ENCODE peak calls at places on chromosomes 3 and 15, in five cellular contexts. I is activated CD8-positive, alpha-beta T cell treated with anti-CD3 and anti-CD28 coated beads for 36 hours; Z is MM.1S; S is fibroblast of the aortic adventitia; N is gastrocnemius medialis. P is an unnamed sample.

GRCh38 chr3:120420360-120420759 is 30.4 kb downstream of the FSTL1 start:
- DNase-seq in I (no peak), Z (no peak), S (peak), N (no peak), P (no peak)

GRCh38 chr15:64454282-64454681 is 6.1 kb upstream of the ZNF609 start:
- DNase-seq in I (no peak), Z (no peak), S (no peak), N (no peak), P (no peak)

GRCh38 chr3:141469712-141470111 is 17.1 kb upstream of the RASA2 start:
- DNase-seq in I (no peak), Z (no peak), S (no peak), N (no peak), P (no peak)

GRCh38 chr3:185422677-185423076 is 59.7 kb downstream of the MAP3K13 start:
- DNase-seq in I (no peak), Z (peak), S (no peak), N (no peak), P (no peak)

GRCh38 chr3:40725026-40725425 is 200.3 kb downstream of the ZNF621 start:
- DNase-seq in I (no peak), Z (no peak), S (no peak), N (no peak), P (no peak)

GRCh38 chr15:89912145-89912673 is 543 bp downstream of the ARPIN start:
- DNase-seq in I (no peak), Z (no peak), S (peak), N (no peak), P (no peak)

GRCh38 chr15:64894395-64895056 is 17.2 kb upstream of the ANKDD1A start:
- DNase-seq in I (peak), Z (peak), S (no peak), N (no peak), P (peak)

GRCh38 chr3:107630779-107631178 is 108.0 kb downstream of the BBX start:
- DNase-seq in I (no peak), Z (no peak), S (no peak), N (no peak), P (no peak)

GRCh38 chr3:72722930-72723726 is 125.1 kb downstream of the SHQ1 start:
- DNase-seq in I (peak), Z (no peak), S (peak), N (no peak), P (peak)

GRCh38 chr3:151709847-151710246 is 23.9 kb upstream of the AADACL2 start:
- DNase-seq in I (no peak), Z (no peak), S (peak), N (no peak), P (no peak)

GRCh38 chr3:108879915-108880314 is 57.3 kb downstream of the TRAT1 start:
- DNase-seq in I (no peak), Z (peak), S (no peak), N (no peak), P (no peak)

GRCh38 chr3:126270145-126270811 is 86.9 kb downstream of the KLF15 start:
- DNase-seq in I (no peak), Z (no peak), S (peak), N (peak), P (no peak)

GRCh38 chr15:47719730-47720129 is 2.4 kb downstream of the SEMA6D start:
- DNase-seq in I (no peak), Z (no peak), S (no peak), N (no peak), P (no peak)

GRCh38 chr15:47715856-47716445 is 1.4 kb upstream of the SEMA6D start:
- DNase-seq in I (no peak), Z (no peak), S (peak), N (no peak), P (no peak)

GRCh38 chr15:47715402-47715801 is 1.9 kb upstream of the SEMA6D start:
- DNase-seq in I (no peak), Z (no peak), S (no peak), N (no peak), P (no peak)

GRCh38 chr15:47718474-47719440 is 1.5 kb downstream of the SEMA6D start:
- DNase-seq in I (no peak), Z (no peak), S (no peak), N (peak), P (no peak)

GRCh38 chr15:47717036-47717611 is at the start of gene SEMA6D:
- DNase-seq in I (no peak), Z (peak), S (peak), N (peak), P (peak)
- TF ChIP-seq CTCF in I (no peak), Z (no peak), S (peak), N (peak), P (no peak)

DNA sequence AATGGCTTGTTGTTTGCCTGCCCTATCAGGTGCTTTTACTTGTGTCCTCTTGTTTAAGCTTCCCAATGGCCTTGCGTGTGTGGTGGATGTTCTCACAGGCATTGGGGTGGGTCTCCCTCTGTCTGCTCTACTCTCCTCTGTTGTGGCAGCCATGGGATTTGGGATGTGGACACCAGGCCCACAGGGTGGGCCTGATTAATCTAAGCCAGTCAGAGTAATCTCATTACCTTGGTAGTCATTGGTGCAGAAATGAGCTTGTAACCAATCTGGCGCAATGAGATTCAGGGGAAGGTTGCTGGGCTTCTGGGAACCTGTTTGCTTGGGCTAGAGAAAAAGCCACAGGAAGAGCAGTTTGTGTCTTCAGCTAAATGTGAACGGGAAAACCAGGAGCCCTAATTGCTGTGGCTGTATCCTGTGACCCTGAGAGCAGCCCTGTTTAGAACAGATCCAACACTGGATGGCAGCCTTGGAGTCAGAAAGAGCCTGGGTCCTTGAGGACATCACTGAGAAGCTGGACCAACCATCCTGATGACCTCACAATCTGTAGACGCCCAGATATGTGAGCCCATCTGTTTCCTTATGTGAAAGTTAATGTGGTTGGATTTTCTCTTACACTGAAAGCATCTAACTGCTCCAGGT is 157.3 kb upstream of the UBE2E1 start:
- DNase-seq in I (no peak), Z (no peak), S (peak), N (no peak), P (no peak)
- TF ChIP-seq CTCF in I (no peak), Z (peak), S (peak), N (no peak), P (no peak)

GRCh38 chr3:159762238-159762637 is 226.4 kb upstream of the IL12A start:
- DNase-seq in I (no peak), Z (no peak), S (peak), N (no peak), P (no peak)

GRCh38 chr3:159765025-159765859 is 223.4 kb upstream of the IL12A start:
- DNase-seq in I (peak), Z (no peak), S (peak), N (peak), P (peak)

GRCh38 chr3:159764211-159765024 is 224.2 kb upstream of the IL12A start:
- DNase-seq in I (no peak), Z (no peak), S (peak), N (no peak), P (peak)

GRCh38 chr3:159762981-159763465 is 225.6 kb upstream of the IL12A start:
- DNase-seq in I (peak), Z (peak), S (peak), N (peak), P (peak)

DNA sequence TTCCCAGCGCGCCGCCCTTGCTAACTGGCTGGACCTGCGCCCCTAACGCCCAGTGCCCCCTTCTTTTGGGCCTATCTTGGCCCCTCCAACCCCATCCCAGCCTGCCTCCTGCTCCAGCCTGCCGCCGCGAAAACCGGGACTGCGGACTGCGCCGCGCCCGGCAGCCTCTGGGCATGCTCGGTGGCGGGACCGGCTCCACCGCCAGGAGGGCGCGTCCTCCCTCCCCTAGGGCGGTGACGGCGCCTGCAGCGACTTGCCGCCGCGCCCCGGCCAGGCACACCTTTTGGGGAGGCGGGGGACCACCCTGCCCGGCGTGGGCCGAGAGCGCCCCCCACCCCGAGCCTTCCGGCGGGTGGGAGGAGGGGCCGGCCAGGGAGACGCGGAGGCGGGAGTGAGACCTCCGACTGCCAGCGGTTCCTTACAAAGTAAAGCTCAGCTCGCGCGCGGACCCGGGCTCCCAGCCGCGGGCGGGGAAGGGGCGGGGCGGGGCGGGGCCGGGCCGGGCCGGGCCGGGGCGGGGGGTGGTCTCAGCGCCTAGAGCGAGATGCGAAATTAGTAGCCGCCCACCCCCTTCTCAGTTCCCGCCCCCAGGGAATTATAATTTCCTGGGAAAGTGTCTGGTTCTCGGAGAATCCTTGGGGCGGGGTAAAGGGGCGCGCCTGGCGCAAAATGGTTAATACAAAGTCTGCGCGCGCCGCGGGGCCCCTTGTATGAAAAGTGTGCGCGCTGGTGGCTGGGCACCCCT is 225.0 kb upstream of the IL12A start:
- DNase-seq in I (peak), Z (peak), S (peak), N (peak), P (peak)
- TF ChIP-seq CTCF in I (no peak), Z (peak), S (peak), N (peak), P (no peak)

GRCh38 chr15:31301687-31301990 is 25.0 kb upstream of the KLF13 start:
- DNase-seq in I (no peak), Z (no peak), S (no peak), N (no peak), P (no peak)
- TF ChIP-seq CTCF in I (no peak), Z (no peak), S (no peak), N (no peak), P (no peak)

GRCh38 chr3:176633511-176633910 is 563.8 kb downstream of the TBL1XR1 start:
- DNase-seq in I (no peak), Z (no peak), S (no peak), N (no peak), P (no peak)
- TF ChIP-seq CTCF in I (no peak), Z (no peak), S (no peak), N (no peak), P (no peak)

DNA sequence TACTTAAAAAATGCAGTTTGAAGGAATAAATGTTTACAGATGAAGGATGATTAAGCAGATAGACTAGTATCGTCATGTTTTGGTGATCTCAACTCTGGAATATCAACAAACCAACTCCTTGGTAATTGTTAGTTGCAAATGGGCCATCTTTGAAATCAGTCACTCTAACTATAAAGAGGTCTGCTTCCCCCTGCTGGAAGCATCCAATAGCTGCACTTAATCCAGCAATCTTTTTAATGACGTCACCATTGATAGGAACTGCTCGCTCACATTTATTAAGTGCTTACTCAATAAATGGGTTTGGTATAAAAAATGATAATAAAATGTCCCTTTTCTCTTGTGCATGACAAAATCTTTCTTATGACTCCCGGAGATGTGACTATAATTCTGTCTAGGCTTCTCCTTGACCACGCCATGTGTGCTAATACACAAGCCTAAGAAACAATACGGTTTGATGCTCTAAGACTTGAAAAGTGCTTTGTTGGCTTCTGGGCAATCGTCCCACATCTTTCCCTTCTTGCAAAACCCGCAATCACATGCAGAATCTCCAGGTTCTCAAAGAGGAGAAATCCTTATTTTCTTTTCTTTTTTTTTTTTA is 227.6 kb upstream of the POU1F1 start:
- DNase-seq in I (peak), Z (peak), S (peak), N (no peak), P (peak)
- TF ChIP-seq CTCF in I (peak), Z (peak), S (peak), N (no peak), P (peak)

DNA sequence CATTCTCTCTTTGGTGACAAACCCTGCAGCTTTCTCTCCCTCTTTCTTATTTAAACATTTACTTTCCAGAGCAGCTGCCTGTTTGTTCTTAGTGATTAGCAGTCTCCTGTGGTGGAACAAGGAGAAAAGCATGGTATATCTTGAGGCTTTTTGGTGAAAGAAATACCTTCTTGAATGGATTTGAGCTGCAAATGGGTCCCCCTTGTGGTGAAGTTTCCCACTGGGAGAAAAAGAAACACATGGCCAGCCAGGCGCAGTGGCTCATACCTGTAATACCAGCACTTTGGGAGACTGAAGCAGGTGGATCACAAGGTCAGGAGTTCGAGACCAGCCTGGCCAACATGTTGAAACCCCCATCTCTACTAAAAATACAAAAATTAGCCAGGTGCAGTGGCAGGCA is 48.3 kb upstream of the ACP3 start:
- DNase-seq in I (peak), Z (no peak), S (peak), N (no peak), P (no peak)
- TF ChIP-seq CTCF in I (no peak), Z (peak), S (peak), N (no peak), P (peak)